ENCODE peak calls at places on chromosomes 1 and 21, in six cellular contexts. C, R, T, A, N and F are unnamed samples.

GRCh38 chr1:203676455-203676854 is 49.8 kb downstream of the ATP2B4 start:
- DNase-seq in C (no peak), R (no peak), T (no peak), A (no peak), N (no peak), F (no peak)

GRCh38 chr1:207825719-207826556 is 74.1 kb downstream of the CD46 start:
- DNase-seq in C (peak; percentile 61), R (peak; percentile 86), T (peak; percentile 84), A (peak; percentile 94), N (peak; percentile 36), F (peak; percentile 30)

GRCh38 chr1:115237507-115237906 is 100.5 kb downstream of the NGF start:
- DNase-seq in C (no peak), R (no peak), T (no peak), A (no peak), N (no peak), F (no peak)

GRCh38 chr1:54485417-54485816 is 62.6 kb upstream of the ACOT11 start:
- DNase-seq in C (no peak), R (no peak), T (no peak), A (no peak), N (no peak), F (no peak)

GRCh38 chr1:70855203-70855602 is 192.4 kb downstream of the PTGER3 start:
- DNase-seq in C (no peak), R (no peak), T (no peak), A (no peak), N (no peak), F (no peak)

GRCh38 chr1:236123563-236123962 is 18.8 kb upstream of the GPR137B start:
- DNase-seq in C (no peak), R (no peak), T (no peak), A (no peak), N (no peak), F (no peak)

GRCh38 chr1:30780409-30780808 is 22.8 kb upstream of the LAPTM5 start:
- DNase-seq in C (no peak), R (no peak), T (no peak), A (no peak), N (no peak), F (no peak)

GRCh38 chr21:39385299-39386145 is 36.6 kb upstream of the HMGN1 start:
- DNase-seq in C (peak; percentile 83), R (peak; percentile 49), T (peak; percentile 90), A (peak; percentile 86), N (peak; percentile 89), F (peak; percentile 65)

GRCh38 chr1:225813250-225813964 is 3.5 kb downstream of the EPHX1 start:
- DNase-seq in C (peak; percentile 61), R (no peak), T (peak; percentile 80), A (no peak), N (peak; percentile 87), F (no peak)

GRCh38 chr1:224045556-224045955 is 68.4 kb upstream of the FBXO28 start:
- DNase-seq in C (no peak), R (no peak), T (no peak), A (no peak), N (no peak), F (no peak)

GRCh38 chr1:112718691-112719418 is 3.7 kb upstream of the PPM1J start:
- DNase-seq in C (peak; percentile 86), R (peak; percentile 62), T (peak; percentile 92), A (peak; percentile 88), N (peak; percentile 73), F (peak; percentile 51)

GRCh38 chr1:184911103-184911502 is 63.2 kb downstream of the NIBAN1 start:
- DNase-seq in C (no peak), R (no peak), T (no peak), A (no peak), N (peak; percentile 40), F (no peak)

GRCh38 chr1:204460346-204460745 is 34.3 kb downstream of the PIK3C2B start:
- DNase-seq in C (no peak), R (no peak), T (no peak), A (no peak), N (no peak), F (no peak)

GRCh38 chr1:40096977-40097782 is at the start of gene PPT1:
- DNase-seq in C (peak; percentile 79), R (peak; percentile 84), T (peak; percentile 90), A (peak; percentile 83), N (peak; percentile 67), F (peak; percentile 79)

GRCh38 chr1:45585110-45585426 is 1.2 kb downstream of the NASP start:
- DNase-seq in C (no peak), R (no peak), T (no peak), A (no peak), N (no peak), F (no peak)

GRCh38 chr1:160342520-160342919 is 530 bp downstream of the COPA start:
- DNase-seq in C (no peak), R (no peak), T (no peak), A (no peak), N (peak; percentile 27), F (no peak)

GRCh38 chr1:160340146-160340545 is 2.9 kb downstream of the COPA start:
- DNase-seq in C (no peak), R (no peak), T (no peak), A (no peak), N (no peak), F (no peak)

GRCh38 chr1:160346953-160347352 is 3.8 kb downstream of the NCSTN start:
- DNase-seq in C (no peak), R (no peak), T (no peak), A (no peak), N (no peak), F (no peak)

GRCh38 chr1:160340866-160341265 is 2.2 kb downstream of the COPA start:
- DNase-seq in C (no peak), R (no peak), T (no peak), A (no peak), N (no peak), F (no peak)

GRCh38 chr1:160342953-160343869 is at the start of the genes COPA and NCSTN:
- DNase-seq in C (peak; percentile 93), R (peak; percentile 90), T (peak; percentile 93), A (peak; percentile 94), N (peak; percentile 98), F (peak; percentile 90)
- H3K27ac ChIP-seq in C (peak within 1 kb of the TSS; percentile 96), R (peak within 1 kb of the TSS; percentile 97), T (peak within 1 kb of the TSS; percentile 86), A (peak within 1 kb of the TSS; percentile 94), N (peak within 1 kb of the TSS; percentile 95), F (peak within 1 kb of the TSS; percentile 87)

DNA sequence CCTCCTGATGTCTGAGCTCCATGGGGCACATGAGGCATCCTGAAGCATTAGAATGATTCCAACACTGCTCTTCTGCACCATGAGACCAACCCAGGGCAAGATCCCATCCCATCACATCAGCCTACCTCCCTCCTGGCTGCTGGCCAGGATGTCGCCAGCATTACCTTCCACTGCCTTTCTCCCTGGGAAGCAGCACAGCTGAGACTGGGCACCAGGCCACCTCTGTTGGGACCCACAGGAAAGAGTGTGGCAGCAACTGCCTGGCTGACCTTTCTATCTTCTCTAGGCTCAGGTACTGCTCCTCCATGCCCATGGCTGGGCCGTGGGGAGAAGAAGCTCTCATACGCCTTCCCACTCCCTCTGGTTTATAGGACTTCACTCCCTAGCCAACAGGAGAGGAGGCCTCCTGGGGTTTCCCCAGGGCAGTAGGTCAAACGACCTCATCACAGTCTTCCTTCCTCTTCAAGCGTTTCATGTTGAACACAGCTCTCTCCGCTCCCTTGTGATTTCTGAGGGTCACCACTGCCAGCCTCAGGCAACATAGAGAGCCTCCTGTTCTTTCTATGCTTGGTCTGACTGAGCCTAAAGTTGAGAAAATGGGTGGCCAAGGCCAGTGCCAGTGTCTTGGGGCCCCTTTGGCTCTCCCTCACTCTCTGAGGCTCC is 11.1 kb upstream of the RASSF5 start:
- DNase-seq in C (no peak), R (no peak), T (no peak), A (no peak), N (no peak), F (no peak)
- H3K27ac ChIP-seq in C (no peak overlapping the region), R (no peak overlapping the region), T (no peak overlapping the region), A (peak overlapping the region; percentile 63), N (no peak overlapping the region), F (no peak overlapping the region)

GRCh38 chr1:165898837-165899236 is 71.4 kb downstream of the UCK2 start:
- DNase-seq in C (peak; percentile 61), R (no peak), T (no peak), A (peak; percentile 80), N (peak; percentile 94), F (no peak)

GRCh38 chr1:165897326-165898303 is 70.2 kb downstream of the UCK2 start:
- DNase-seq in C (no peak), R (no peak), T (no peak), A (no peak), N (peak; percentile 49), F (no peak)

GRCh38 chr1:165894591-165894990 is 67.2 kb downstream of the UCK2 start:
- DNase-seq in C (no peak), R (no peak), T (no peak), A (no peak), N (no peak), F (no peak)

GRCh38 chr1:165895451-165895871 is 68.0 kb downstream of the UCK2 start:
- DNase-seq in C (no peak), R (no peak), T (no peak), A (no peak), N (peak; percentile 66), F (no peak)

GRCh38 chr1:165896277-165896676 is 68.9 kb downstream of the UCK2 start:
- DNase-seq in C (peak; percentile 69), R (no peak), T (no peak), A (peak; percentile 74), N (peak; percentile 77), F (no peak)
- H3K27ac ChIP-seq in C (peak overlapping the region; percentile 93), R (no peak overlapping the region), T (no peak overlapping the region), A (peak overlapping the region; percentile 79), N (no peak overlapping the region), F (no peak overlapping the region)

GRCh38 chr21:34583926-34584563 is 30.9 kb downstream of the RCAN1 start:
- DNase-seq in C (no peak), R (no peak), T (no peak), A (no peak), N (no peak), F (no peak)

GRCh38 chr21:34576043-34576466 is 38.9 kb downstream of the RCAN1 start:
- DNase-seq in C (no peak), R (no peak), T (peak; percentile 67), A (no peak), N (peak; percentile 13), F (no peak)

GRCh38 chr21:34582506-34583150 is 32.3 kb downstream of the RCAN1 start:
- DNase-seq in C (no peak), R (no peak), T (no peak), A (no peak), N (peak; percentile 74), F (no peak)

GRCh38 chr21:34579411-34579810 is 35.5 kb downstream of the RCAN1 start:
- DNase-seq in C (no peak), R (no peak), T (no peak), A (no peak), N (peak; percentile 20), F (no peak)

GRCh38 chr21:34580181-34580700 is 34.7 kb downstream of the RCAN1 start:
- DNase-seq in C (peak; percentile 28), R (no peak), T (no peak), A (no peak), N (peak; percentile 10), F (no peak)
- H3K27ac ChIP-seq in C (peak overlapping the region; percentile 59), R (no peak overlapping the region), T (peak overlapping the region; percentile 68), A (peak overlapping the region; percentile 1), N (peak overlapping the region; percentile 84), F (no peak overlapping the region)

DNA sequence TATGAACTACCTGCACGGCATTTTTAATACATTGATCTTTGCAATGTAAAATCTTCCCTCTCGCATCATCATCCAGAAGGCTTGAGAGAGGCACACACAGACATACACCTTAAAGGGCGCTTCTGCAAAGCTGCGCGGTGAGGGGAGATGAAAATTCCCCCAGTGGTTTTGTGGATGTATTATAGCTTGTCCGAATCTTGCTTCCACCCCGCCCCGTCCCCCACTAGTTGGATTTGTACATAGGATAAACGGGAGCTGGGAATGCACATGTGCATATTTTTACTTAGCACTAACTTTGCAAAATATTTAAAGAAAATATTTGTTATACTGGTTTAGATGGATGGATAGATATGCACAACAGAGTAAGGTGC is 542 bp upstream of the ASTN1 start:
- DNase-seq in C (no peak), R (no peak), T (no peak), A (no peak), N (no peak), F (no peak)
- H3K27ac ChIP-seq in C (no peak overlapping the region), R (no peak overlapping the region), T (no peak overlapping the region), A (no peak overlapping the region), N (no peak overlapping the region), F (no peak overlapping the region)